ENCODE peak calls at places on chromosomes 4 and X, in four cellular contexts. E is lung, R is mesenchymal stem cell, V is PC-3. J is an unnamed sample.

GRCh38 chrX:140477987-140478386 is 26.9 kb downstream of the SOX3 start:
- DNase-seq in V (no peak), R (no peak), E (no peak), J (no peak)

GRCh38 chrX:38804481-38805293 is 3.4 kb downstream of the MID1IP1 start:
- DNase-seq in E (peak; percentile 32), R (peak; percentile 34), V (peak; percentile 28), J (no peak)

GRCh38 chr4:151799417-151800030 is 38.7 kb upstream of the GATB start:
- DNase-seq in E (no peak), V (no peak), R (no peak), J (no peak)

GRCh38 chr4:139042981-139043460 is 27.4 kb downstream of the NOCT start:
- DNase-seq in R (no peak), V (no peak), E (no peak), J (no peak)

GRCh38 chrX:54182194-54182863 is 725 bp downstream of the FAM120C start:
- DNase-seq in E (peak; percentile 63), V (peak; percentile 62), R (peak; percentile 43), J (peak; percentile 83)

GRCh38 chr4:159178147-159178541 is 75.3 kb downstream of the RAPGEF2 start:
- DNase-seq in V (no peak), R (peak; percentile 44), E (no peak), J (no peak)

GRCh38 chr4:167452922-167453321 is 218.6 kb upstream of the SPOCK3 start:
- DNase-seq in R (no peak), V (no peak), E (no peak), J (no peak)

GRCh38 chrX:125262836-125263235 is 56.8 kb upstream of the TEX13C start:
- DNase-seq in E (no peak), R (no peak), V (no peak), J (no peak)

GRCh38 chrX:30275498-30275897 is 28.6 kb downstream of the MAGEB1 start:
- DNase-seq in R (peak; percentile 24), E (no peak), V (peak; percentile 43), J (no peak)

GRCh38 chr4:8544741-8545438 is 35.3 kb upstream of the GPR78 start:
- DNase-seq in E (no peak), V (no peak), R (peak; percentile 29), J (no peak)

GRCh38 chr4:52864816-52865215 is 2.7 kb downstream of the RASL11B start:
- DNase-seq in E (no peak), R (no peak), V (no peak), J (no peak)

GRCh38 chr4:185559913-185560281 is 24.6 kb upstream of the PDLIM3 start:
- DNase-seq in E (no peak), V (peak; percentile 49), R (peak; percentile 99), J (no peak)

GRCh38 chr4:141027421-141027820 is 105.8 kb downstream of the RNF150 start:
- DNase-seq in R (peak; percentile 32), E (peak; percentile 32), V (peak; percentile 38), J (no peak)

GRCh38 chrX:49177338-49177833 is 5.7 kb downstream of the PLP2 start:
- DNase-seq in E (no peak), V (no peak), R (no peak), J (peak; percentile 33)

GRCh38 chrX:45517090-45517973 is 316.7 kb upstream of the DIPK2B start:
- DNase-seq in V (peak; percentile 77), R (peak; percentile 56), E (no peak), J (no peak)

GRCh38 chr4:54840430-54840829 is 182.7 kb downstream of the KIT start:
- DNase-seq in V (no peak), R (no peak), E (no peak), J (no peak)

GRCh38 chrX:22041931-22042530 is 9.9 kb downstream of the PHEX start:
- DNase-seq in R (no peak), V (no peak), E (no peak), J (no peak)

GRCh38 chr4:7289619-7290018 is 97.3 kb downstream of the SORCS2 start:
- DNase-seq in R (no peak), V (no peak), E (no peak), J (no peak)

GRCh38 chrX:63744850-63745249 is 40.2 kb downstream of the ARHGEF9 start:
- DNase-seq in E (no peak), R (no peak), V (no peak), J (no peak)

GRCh38 chrX:63746715-63747114 is 38.3 kb downstream of the ARHGEF9 start:
- DNase-seq in V (no peak), E (no peak), R (no peak), J (peak; percentile 3)

GRCh38 chrX:63750846-63751245 is 34.2 kb downstream of the ARHGEF9 start:
- DNase-seq in R (no peak), E (no peak), V (no peak), J (no peak)

GRCh38 chrX:63746278-63746677 is 38.7 kb downstream of the ARHGEF9 start:
- DNase-seq in E (no peak), R (no peak), V (no peak), J (peak; percentile 34)

DNA sequence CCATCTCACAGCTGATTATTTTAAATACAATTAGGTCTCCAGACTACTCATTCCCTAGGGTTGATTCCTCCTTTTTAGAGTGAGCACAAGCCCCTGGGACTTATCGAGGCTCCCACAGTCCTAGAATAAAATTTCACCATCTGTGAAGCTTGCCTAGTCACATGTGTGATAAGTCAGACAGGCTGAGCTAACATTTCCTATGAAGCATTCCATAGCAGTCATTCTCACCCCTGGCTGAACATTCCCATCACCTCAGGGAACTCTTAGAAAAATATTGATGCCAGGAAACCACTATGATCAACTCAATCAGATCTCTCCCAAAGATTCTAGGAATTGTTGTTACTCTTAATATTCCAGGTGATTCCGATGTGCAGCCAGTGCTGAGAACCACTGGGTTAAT is 37.7 kb downstream of the ARHGEF9 start:
- DNase-seq in R (peak; percentile 37), E (no peak), V (no peak), J (no peak)
- H3K4me3 ChIP-seq in R (no peak overlapping the region), E (no peak overlapping the region), V (no peak overlapping the region), J (no peak overlapping the region)

GRCh38 chrX:42022158-42022557 is 98.8 kb upstream of the CASK start:
- DNase-seq in R (no peak), E (no peak), V (no peak), J (no peak)
- H3K27me3 ChIP-seq in R (peaks cover 6% of the 10 kb centered on the region), E (no peaks in the 10 kb centered on the region), V (no peaks in the 10 kb centered on the region), J (no peaks in the 10 kb centered on the region)

DNA sequence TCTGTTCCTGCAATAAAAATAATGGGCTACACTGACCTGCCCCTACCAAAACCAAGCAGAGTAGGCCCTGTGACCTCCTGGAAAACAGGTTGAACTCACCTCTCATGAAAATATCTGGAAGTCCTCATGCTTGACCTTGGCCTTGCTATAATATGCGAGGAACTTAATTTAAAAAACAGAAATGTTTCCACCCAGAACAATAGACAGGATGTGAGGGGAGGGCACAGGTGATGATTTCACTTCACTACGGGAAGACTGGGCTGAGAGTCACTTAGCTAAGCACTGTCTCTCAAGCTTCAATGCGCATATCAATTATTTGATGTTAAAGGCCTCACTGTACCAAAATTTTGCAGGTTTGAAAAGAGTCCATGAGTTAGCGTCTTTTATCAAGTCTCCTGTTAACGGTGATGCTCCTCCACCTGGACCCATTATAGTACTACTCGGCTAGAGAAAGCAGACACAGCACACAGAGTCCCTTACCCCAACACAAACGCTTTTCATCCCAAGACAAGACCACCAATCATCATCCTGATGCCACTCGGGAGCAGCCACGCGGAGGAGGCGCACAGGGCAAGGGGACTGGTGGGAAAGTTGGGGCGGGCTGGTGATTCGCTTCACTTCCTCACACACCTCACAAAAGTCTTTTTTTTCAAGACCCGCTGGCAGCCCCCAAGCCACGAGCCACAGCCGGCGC is 25.9 kb downstream of the ZNF721 start:
- DNase-seq in R (peak; percentile 37), V (no peak), E (no peak), J (peak; percentile 39)
- H3K4me1 ChIP-seq in R (no peaks in the 10 kb centered on the region), V (no peaks in the 10 kb centered on the region), E (peaks cover 4% of the 10 kb centered on the region), J (peaks cover 15% of the 10 kb centered on the region)

DNA sequence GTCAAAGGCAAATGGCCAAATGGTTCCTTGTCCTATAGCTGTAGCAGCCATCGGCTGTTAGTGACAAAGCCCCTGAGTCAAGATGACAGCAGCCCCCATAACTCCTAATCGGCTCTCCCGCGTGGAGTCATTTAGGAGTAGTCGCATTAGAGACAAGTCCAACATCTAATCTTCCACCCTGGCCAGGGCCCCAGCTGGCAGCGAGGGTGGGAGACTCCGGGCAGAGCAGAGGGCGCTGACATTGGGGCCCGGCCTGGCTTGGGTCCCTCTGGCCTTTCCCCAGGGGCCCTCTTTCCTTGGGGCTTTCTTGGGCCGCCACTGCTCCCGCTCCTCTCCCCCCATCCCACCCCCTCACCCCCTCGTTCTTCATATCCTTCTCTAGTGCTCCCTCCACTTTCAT is 3.8 kb upstream of the OPN1LW start:
- DNase-seq in V (no peak), R (no peak), E (no peak), J (no peak)
- H3K4me3 ChIP-seq in V (no peak overlapping the region), R (no peak overlapping the region), E (no peak overlapping the region), J (no peak overlapping the region)

J was measured in CD4-positive, CD25-positive, alpha-beta regulatory T cell.